ENCODE peak calls at places on chromosomes 4 and X, in four cellular contexts. T is mesendoderm, E is H9, N is IMR-90. R is an unnamed sample.

GRCh38 chr4:152709675-152710438 is 30.1 kb upstream of the TMEM154 start:
- DNase-seq in T (peak; percentile 79), E (no peak), N (no peak), R (no peak)

GRCh38 chr4:39433878-39434492 is 24.7 kb downstream of the RPL9 start:
- DNase-seq in T (no peak), E (no peak), N (no peak), R (no peak)

GRCh38 chr4:52659722-52660261 is 691 bp upstream of the USP46 start:
- DNase-seq in T (peak; percentile 37), E (no peak), N (no peak), R (peak; percentile 14)

GRCh38 chr4:128858875-128859696 is 49.6 kb downstream of the JADE1 start:
- DNase-seq in T (no peak), E (no peak), N (peak; percentile 91), R (no peak)

GRCh38 chrX:149652232-149652981 is 20.8 kb upstream of the TMEM185A start:
- DNase-seq in T (no peak), E (no peak), N (no peak), R (no peak)

GRCh38 chr4:86233681-86234080 is 126.2 kb downstream of the MAPK10 start:
- DNase-seq in T (peak; percentile 81), E (no peak), N (peak; percentile 15), R (no peak)

GRCh38 chr4:152456609-152457008 is 79.3 kb downstream of the FBXW7 start:
- DNase-seq in T (no peak), E (no peak), N (peak; percentile 44), R (no peak)

GRCh38 chr4:3483471-3483921 is 20.4 kb downstream of the DOK7 start:
- DNase-seq in T (no peak), E (no peak), N (no peak), R (no peak)

GRCh38 chr4:84529169-84529751 is 30.2 kb upstream of the NKX6-1 start:
- DNase-seq in T (peak; percentile 19), E (no peak), N (peak; percentile 11), R (no peak)

GRCh38 chr4:108852691-108853090 is 89.8 kb upstream of the ETNPPL start:
- DNase-seq in T (no peak), E (no peak), N (no peak), R (no peak)

GRCh38 chr4:89125901-89126435 is 14.6 kb downstream of the TIGD2 start:
- DNase-seq in T (no peak), E (no peak), N (no peak), R (no peak)

GRCh38 chrX:150913511-150913910 is 15.0 kb upstream of the CD99L2 start:
- DNase-seq in T (no peak), E (no peak), N (peak; percentile 41), R (no peak)

GRCh38 chr4:28357985-28358384 is 1497.3 kb downstream of the STIM2 start:
- DNase-seq in T (peak; percentile 71), E (peak; percentile 40), N (peak; percentile 39), R (peak; percentile 21)

GRCh38 chr4:139278956-139279722 is 886 bp downstream of the MGARP start:
- DNase-seq in T (peak; percentile 42), E (peak; percentile 38), N (peak; percentile 12), R (no peak)

GRCh38 chr4:155322782-155323181 is 54.0 kb downstream of the MAP9 start:
- DNase-seq in T (no peak), E (no peak), N (no peak), R (no peak)

GRCh38 chr4:2482693-2483092 is 13.8 kb downstream of the RNF4 start:
- DNase-seq in T (no peak), E (no peak), N (peak; percentile 35), R (no peak)

GRCh38 chr4:150580244-150580643 is 1.7 kb upstream of the MAB21L2 start:
- DNase-seq in T (no peak), E (no peak), N (no peak), R (no peak)

GRCh38 chr4:150578745-150579470 is 3.0 kb upstream of the MAB21L2 start:
- DNase-seq in T (peak; percentile 71), E (peak; percentile 40), N (peak; percentile 57), R (peak; percentile 55)

GRCh38 chr4:150574678-150575077 is 7.3 kb upstream of the MAB21L2 start:
- DNase-seq in T (no peak), E (no peak), N (peak; percentile 39), R (no peak)

GRCh38 chr4:150579591-150580234 is 2.2 kb upstream of the MAB21L2 start:
- DNase-seq in T (peak; percentile 56), E (peak; percentile 50), N (peak; percentile 43), R (peak; percentile 62)

DNA sequence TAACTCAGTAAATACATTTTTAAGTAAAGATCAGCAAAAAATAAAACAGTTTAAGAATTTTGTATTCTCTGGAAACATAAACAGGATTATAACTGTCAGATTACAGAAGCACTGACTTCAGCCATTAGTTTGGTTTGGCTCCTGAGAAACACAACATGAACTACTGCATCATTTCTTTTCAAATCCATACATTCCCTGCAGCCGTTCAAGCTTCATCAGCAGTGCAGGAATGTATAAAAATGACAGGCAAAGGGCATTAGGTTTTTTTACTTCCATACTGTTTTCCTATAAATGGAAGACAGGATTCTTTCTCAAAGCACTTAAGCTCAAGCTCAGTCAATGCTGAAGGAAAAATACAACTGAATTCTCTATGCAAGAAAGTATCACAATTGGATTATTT is 4.2 kb upstream of the MAB21L2 start:
- DNase-seq in T (no peak), E (no peak), N (no peak), R (no peak)
- H3K27ac ChIP-seq in T (no peak overlapping the region), E (no peak overlapping the region), N (no peak overlapping the region), R (no peak overlapping the region)

DNA sequence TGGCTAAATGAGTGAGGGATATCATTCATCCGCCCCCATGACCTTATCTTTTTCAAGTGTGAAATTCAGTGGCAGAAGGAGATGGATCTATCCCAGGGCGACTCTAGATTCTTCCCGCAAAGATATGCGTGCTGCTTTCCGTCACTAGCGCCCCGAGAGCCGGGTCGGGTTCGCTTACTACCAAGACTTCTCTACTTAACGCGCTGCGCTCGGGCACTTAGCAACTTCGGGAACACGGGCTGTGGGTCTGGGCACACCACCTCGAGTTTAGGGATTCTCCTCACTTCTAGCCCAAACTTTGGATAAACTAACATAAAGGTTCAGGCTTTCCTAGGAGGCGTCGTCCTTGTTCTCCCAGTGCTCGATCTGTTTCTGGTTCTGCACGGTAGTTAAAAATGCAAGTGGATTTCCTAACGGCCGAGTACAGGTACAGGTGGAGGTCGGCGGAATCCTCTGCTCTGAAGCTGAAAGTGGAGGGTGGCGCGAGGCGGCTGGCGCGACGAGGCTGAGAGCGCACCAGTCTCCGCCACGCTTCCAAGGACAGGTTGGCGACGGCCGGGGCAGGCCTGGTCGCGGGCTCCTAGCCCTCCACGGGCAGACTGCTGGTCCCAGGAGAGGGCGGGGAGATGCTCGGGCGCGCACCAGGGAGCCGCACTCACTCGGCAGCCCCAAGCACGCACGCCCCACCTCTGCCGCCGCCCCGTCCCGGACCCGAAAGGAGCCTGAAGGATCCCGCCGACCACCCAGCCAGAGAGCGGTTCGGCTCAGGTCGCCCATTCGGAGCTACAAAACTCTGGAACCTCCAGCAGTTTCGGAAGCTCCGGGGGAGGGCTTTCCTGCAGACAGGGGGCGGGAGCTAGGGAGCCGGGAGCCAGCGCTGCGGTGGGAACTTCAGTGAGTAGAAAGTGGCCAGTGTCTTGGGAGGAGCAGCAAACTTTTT is 100.8 kb upstream of the TENM3 start:
- DNase-seq in T (peak; percentile 86), E (peak; percentile 70), N (peak; percentile 58), R (peak; percentile 50)
- H3K18ac ChIP-seq in T (peak overlapping the region; percentile 88), E (peak overlapping the region; percentile 18), N (no peak overlapping the region), R (peak overlapping the region; percentile 61)

DNA sequence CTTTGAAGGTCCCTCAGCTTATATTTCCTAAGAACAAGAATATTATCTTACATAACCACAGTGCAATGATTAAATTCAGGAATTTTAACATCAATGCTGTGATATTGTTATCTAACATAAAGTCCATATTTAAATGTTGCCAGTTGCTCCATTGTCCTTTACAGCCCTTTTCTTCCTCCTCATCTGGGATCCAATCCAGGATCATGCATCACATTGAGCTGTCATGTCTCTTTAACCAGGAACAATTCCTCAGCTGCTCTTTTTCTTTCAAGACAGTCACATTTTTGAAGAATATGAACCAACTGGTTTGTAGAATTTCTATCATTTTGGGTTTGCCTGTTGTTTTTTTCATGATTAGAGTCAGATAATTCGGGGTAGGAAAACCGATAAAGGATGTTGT is 12.0 kb downstream of the TMSB4X start:
- DNase-seq in T (no peak), E (no peak), N (no peak), R (no peak)
- H3K27ac ChIP-seq in T (no peak overlapping the region), E (no peak overlapping the region), N (no peak overlapping the region), R (no peak overlapping the region)

DNA sequence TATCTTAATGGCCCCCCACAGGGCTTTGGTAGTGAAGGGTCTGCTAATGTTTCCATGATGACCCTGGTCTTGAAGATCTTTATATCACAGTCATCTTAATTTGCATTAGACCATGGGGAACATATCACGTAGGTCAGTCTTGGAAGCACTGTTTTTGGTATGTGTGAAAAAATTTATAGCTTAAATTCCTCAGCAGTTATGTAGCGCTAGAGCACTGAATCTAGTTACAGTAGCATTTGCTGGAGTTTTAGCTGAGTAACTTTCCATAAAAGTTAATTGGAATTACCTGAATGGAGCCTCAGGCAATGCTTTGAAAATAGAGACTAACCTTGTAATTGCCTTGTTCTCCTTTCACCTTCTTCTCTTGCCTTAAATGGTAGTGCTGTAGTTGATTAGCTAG is 648.8 kb downstream of the IQCM start:
- DNase-seq in T (peak; percentile 33), E (no peak), N (no peak), R (no peak)
- H3K18ac ChIP-seq in T (no peak overlapping the region), E (no peak overlapping the region), N (peak overlapping the region; percentile 97), R (no peak overlapping the region)

GRCh38 chrX:70422886-70423336 is at the start of gene GDPD2:
- DNase-seq in T (peak; percentile 94), E (peak; percentile 85), N (no peak), R (peak; percentile 73)
- H3K27ac ChIP-seq in T (no peak within 1 kb of the TSS), E (no peak within 1 kb of the TSS), N (no peak within 1 kb of the TSS), R (peak within 1 kb of the TSS; percentile 54)

GRCh38 chr4:143405197-143405730 is 68.6 kb downstream of the GAB1 start:
- DNase-seq in T (no peak), E (no peak), N (no peak), R (no peak)
- H3K18ac ChIP-seq in T (no peak overlapping the region), E (no peak overlapping the region), N (no peak overlapping the region), R (no peak overlapping the region)

GRCh38 chrX:3263681-3264126 is 82.7 kb downstream of the MXRA5 start:
- DNase-seq in T (no peak), E (no peak), N (peak; percentile 33), R (no peak)
- H3K27ac ChIP-seq in T (no peak overlapping the region), E (no peak overlapping the region), N (peak overlapping the region; percentile 32), R (no peak overlapping the region)

GRCh38 chrX:47143894-47144625 is 442 bp downstream of the NDUFB11 start:
- DNase-seq in T (no peak), E (no peak), N (peak; percentile 16), R (no peak)
- H3K18ac ChIP-seq in T (no peak overlapping the region), E (peak overlapping the region; percentile 69), N (no peak overlapping the region), R (peak overlapping the region; percentile 94)

GRCh38 chrX:53116101-53116500 is 22.2 kb downstream of the KANTR start:
- DNase-seq in T (no peak), E (no peak), N (peak; percentile 61), R (no peak)
- H3K27ac ChIP-seq in T (no peak overlapping the region), E (no peak overlapping the region), N (no peak overlapping the region), R (no peak overlapping the region)